ENCODE peak calls at places on chromosomes 6 and 20, in four cellular contexts. M is GM12878, W is H1, D is K562. I is an unnamed sample.

GRCh38 chr20:1888796-1889463 is 6.3 kb upstream of the SIRPA start:
- DNase-seq in M (no peak), W (no peak), D (no peak), I (no peak)

GRCh38 chr6:55734256-55734655 is 141.1 kb downstream of the BMP5 start:
- DNase-seq in M (no peak), W (no peak), D (no peak), I (no peak)

GRCh38 chr6:7235712-7236311 is 77.2 kb downstream of the SSR1 start:
- DNase-seq in M (no peak), W (no peak), D (no peak), I (no peak)

GRCh38 chr6:45699663-45700062 is 316.0 kb downstream of the CLIC5 start:
- DNase-seq in M (no peak), W (no peak), D (no peak), I (no peak)

GRCh38 chr6:63272397-63272796 is 47.4 kb downstream of the LGSN start:
- DNase-seq in M (no peak), W (no peak), D (peak), I (peak)

GRCh38 chr20:35174458-35175216 is 2.8 kb downstream of the PROCR start:
- DNase-seq in M (no peak), W (no peak), D (peak), I (no peak)

GRCh38 chr6:45923831-45924391 is 91.7 kb downstream of the CLIC5 start:
- DNase-seq in M (no peak), W (no peak), D (no peak), I (no peak)

GRCh38 chr6:165562421-165563090 is 100.5 kb downstream of the PDE10A start:
- DNase-seq in M (no peak), W (no peak), D (no peak), I (no peak)

GRCh38 chr6:130843575-130844320 is 16.5 kb downstream of the SMLR1 start:
- DNase-seq in M (peak), W (no peak), D (peak), I (peak)

GRCh38 chr20:1879369-1879768 is 15.8 kb upstream of the SIRPA start:
- DNase-seq in M (no peak), W (no peak), D (no peak), I (no peak)

GRCh38 chr6:3381233-3382065 is 75.4 kb downstream of the SLC22A23 start:
- DNase-seq in M (no peak), W (no peak), D (peak), I (no peak)

GRCh38 chr20:48405909-48406308 is 421.9 kb downstream of the PREX1 start:
- DNase-seq in M (no peak), W (no peak), D (peak), I (no peak)

GRCh38 chr6:138692978-138693909 is 80.3 kb upstream of the CCDC28A start:
- DNase-seq in M (no peak), W (peak), D (peak), I (peak)

GRCh38 chr6:162177733-162178132 is 549.8 kb downstream of the PRKN start:
- DNase-seq in M (no peak), W (no peak), D (no peak), I (no peak)

GRCh38 chr6:82363368-82364086 is at the start of gene TPBG:
- DNase-seq in M (no peak), W (peak), D (peak), I (peak)

GRCh38 chr6:68658338-68658737 is 23.3 kb downstream of the ADGRB3 start:
- DNase-seq in M (no peak), W (no peak), D (no peak), I (no peak)

GRCh38 chr20:61850926-61851900 is 214.5 kb downstream of the TAF4 start:
- DNase-seq in M (no peak), W (no peak), D (no peak), I (no peak)

GRCh38 chr20:32718749-32719348 is 24.4 kb downstream of the COMMD7 start:
- DNase-seq in M (no peak), W (no peak), D (no peak), I (no peak)

GRCh38 chr20:25237610-25238318 is 10.1 kb upstream of the PYGB start:
- DNase-seq in M (no peak), W (no peak), D (peak), I (peak)

GRCh38 chr20:53752971-53753879 is 159.6 kb upstream of the ZNF217 start:
- DNase-seq in M (no peak), W (no peak), D (peak), I (no peak)

GRCh38 chr20:53752583-53752970 is 158.9 kb upstream of the ZNF217 start:
- DNase-seq in M (no peak), W (no peak), D (peak), I (no peak)

GRCh38 chr20:53749499-53749898 is 155.9 kb upstream of the ZNF217 start:
- DNase-seq in M (no peak), W (no peak), D (no peak), I (no peak)

GRCh38 chr20:53750827-53751393 is 157.3 kb upstream of the ZNF217 start:
- DNase-seq in M (peak), W (no peak), D (peak), I (no peak)

DNA sequence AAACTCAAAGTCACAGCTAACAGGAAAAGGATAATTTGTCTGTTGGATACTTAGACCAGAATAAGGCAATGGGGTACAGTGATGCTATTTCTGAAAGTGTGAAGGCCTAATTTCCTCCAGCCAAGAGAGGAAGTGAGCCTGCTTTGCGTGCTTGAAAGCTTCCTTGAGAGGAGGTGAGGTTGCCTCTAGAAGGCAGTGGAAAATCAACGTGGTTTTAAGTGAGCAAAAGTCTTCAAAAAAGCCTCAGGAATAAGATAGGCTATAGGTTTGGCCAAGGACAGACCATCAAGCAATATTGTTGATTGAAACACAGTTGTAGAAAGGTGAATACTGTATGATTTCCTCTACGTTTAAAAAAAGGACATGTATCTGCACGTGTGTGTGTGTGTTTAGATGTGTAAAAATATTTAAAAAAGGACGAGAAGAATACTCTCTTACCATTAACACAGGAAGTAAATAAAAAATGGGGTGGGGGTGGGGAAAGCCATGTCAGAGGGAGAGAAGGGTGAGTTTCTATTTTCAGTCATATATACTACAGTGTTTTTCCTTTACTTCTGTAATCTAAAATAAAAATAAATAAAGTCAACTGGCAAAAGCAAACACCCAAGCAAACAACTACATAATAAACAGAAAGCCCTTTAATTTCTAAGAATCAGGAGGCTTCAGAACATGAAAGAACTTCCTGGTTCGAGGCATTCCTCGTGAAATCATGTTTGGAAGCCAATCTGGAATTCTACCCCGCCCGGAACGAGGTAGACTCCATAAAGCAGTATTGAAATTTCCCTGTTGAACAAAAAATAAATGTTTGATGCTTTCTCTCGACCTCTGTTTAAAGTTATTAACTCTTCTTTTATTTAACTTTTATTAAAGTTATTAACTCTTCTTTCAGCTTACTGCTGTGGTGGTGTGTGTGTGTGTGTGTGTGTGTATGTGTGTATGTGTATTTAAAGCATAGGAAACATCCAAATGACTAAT is 158.0 kb upstream of the ZNF217 start:
- DNase-seq in M (peak), W (no peak), D (peak), I (no peak)
- TF ChIP-seq EGR1 in M (peak), W (no peak), D (no peak), I (no peak)

GRCh38 chr6:105713474-105714118 is 310.7 kb upstream of the PREP start:
- DNase-seq in M (no peak), W (no peak), D (no peak), I (peak)
- TF ChIP-seq JUND in M (no peak), W (no peak), D (no peak), I (no peak)

GRCh38 chr6:110567957-110568696 is 91.7 kb upstream of the SLC22A16 start:
- DNase-seq in M (no peak), W (no peak), D (no peak), I (no peak)

GRCh38 chr6:110563711-110564110 is 87.3 kb upstream of the SLC22A16 start:
- DNase-seq in M (no peak), W (no peak), D (no peak), I (no peak)

GRCh38 chr6:110562316-110562915 is 86.0 kb upstream of the SLC22A16 start:
- DNase-seq in M (no peak), W (no peak), D (no peak), I (no peak)

GRCh38 chr6:110564703-110565421 is 88.4 kb upstream of the SLC22A16 start:
- DNase-seq in M (no peak), W (no peak), D (no peak), I (no peak)

DNA sequence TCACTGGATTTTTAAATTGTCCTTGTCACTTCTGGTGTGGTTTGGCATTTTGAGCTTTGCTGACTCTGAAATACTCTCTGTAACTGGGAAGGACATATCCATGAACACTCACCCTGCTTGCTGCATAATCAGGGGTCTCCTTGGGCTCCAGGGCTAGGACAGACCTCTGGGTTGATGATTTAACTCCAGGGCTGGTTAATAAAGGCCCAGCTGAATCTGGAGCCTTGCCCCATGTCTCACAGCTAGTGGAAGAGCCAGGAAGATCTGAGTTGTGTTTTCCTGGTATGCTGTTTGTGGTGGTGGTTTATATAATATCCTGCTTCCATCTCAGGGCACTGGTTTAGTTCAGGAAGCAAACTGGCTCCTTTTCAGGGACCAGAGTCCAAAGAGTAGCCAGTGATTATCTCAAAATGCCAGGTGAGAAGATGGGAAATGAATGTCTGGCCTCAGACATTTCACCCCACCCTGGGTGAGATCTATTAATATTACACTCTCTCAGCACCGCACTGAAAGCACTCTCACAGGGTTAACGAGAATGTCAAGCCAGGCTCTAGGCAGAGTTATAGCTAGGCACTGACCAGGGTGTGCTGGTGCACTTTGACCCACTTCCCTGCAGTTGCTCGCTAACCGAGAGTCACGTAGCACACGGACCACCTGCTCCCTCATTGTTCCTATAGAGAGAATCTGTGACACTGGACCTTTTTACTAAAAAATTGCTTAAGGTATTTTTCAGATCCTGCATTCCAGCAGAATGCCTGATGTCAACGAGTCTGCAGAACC is 90.1 kb upstream of the SLC22A16 start:
- DNase-seq in M (no peak), W (no peak), D (no peak), I (no peak)
- TF ChIP-seq EGR1 in M (no peak), W (no peak), D (no peak), I (no peak)

GRCh38 chr20:10716855-10717254 is 43.1 kb upstream of the JAG1 start:
- DNase-seq in M (no peak), W (no peak), D (no peak), I (no peak)

GRCh38 chr20:10720550-10720949 is 46.8 kb upstream of the JAG1 start:
- DNase-seq in M (no peak), W (no peak), D (no peak), I (no peak)

GRCh38 chr20:10719740-10720380 is 46.1 kb upstream of the JAG1 start:
- DNase-seq in M (no peak), W (no peak), D (no peak), I (no peak)

GRCh38 chr20:10721112-10721896 is 47.5 kb upstream of the JAG1 start:
- DNase-seq in M (no peak), W (no peak), D (no peak), I (no peak)

DNA sequence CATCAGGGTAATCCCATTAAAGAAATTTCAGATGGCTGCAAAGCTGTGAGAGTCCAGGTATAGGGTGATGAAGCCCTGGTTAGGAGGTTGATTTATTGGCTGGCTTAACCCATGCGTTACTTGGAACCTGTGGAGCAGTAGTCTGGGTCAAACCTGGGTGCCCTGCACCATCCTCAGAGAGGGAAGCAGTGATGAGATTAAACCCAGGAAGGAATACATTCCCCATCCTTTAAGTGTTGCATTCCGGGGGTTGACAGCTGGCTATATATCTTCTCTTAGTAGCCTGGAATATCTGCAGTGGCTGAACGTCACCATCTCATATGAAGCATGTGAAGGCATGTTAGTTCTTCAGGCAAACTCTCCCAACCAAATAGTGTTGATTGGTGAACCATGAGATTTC is 44.9 kb upstream of the JAG1 start:
- DNase-seq in M (no peak), W (no peak), D (no peak), I (no peak)
- TF ChIP-seq JUND in M (no peak), W (no peak), D (no peak), I (no peak)

I was measured in HCT116.